ENCODE peak calls at places on chromosome 9, in ten cellular contexts. H is AG09309, W is activated B cell treated with CpG ODN at 0.5 μM for 24 hours, B is cardiac fibroblast, C is gastrocnemius medialis, O is GM13977, Z is glutamatergic neuron, R is IMR-90, Y is K562, M is left ventricle myocardium inferior. Q is an unnamed sample.
A peak's percentile ranks its signal among the peaks of the same experiment; 100 is the strongest.

GRCh38 chr9:107215381-107215780 is 67.7 kb upstream of the RAD23B start:
- DNase-seq in M (no peak), R (peak; percentile 47), Y (no peak), O (no peak), C (no peak), W (no peak), B (peak; percentile 19), Z (no peak), H (no peak), Q (no peak)

GRCh38 chr9:136808075-136808780 is 480 bp downstream of the RABL6 start:
- DNase-seq in O (peak; percentile 70), H (no peak), Z (no peak), W (no peak), R (no peak), M (peak; percentile 16), B (peak; percentile 10), C (no peak), Y (peak; percentile 66), Q (peak; percentile 61)

GRCh38 chr9:33750307-33750838 is 45.0 kb upstream of the PRSS3 start:
- DNase-seq in R (peak; percentile 15), O (no peak), B (peak; percentile 38), Y (no peak), Z (peak; percentile 52), M (no peak), C (no peak), W (no peak), H (no peak), Q (no peak)

GRCh38 chr9:130713286-130713975 is 19.9 kb downstream of the EXOSC2 start:
- DNase-seq in C (peak; percentile 22), B (peak; percentile 55), Y (no peak), R (peak; percentile 34), Z (peak; percentile 22), M (no peak), O (peak; percentile 42), H (no peak), W (no peak), Q (no peak)

GRCh38 chr9:132513416-132513815 is 69.0 kb upstream of the BARHL1 start:
- DNase-seq in M (no peak), W (no peak), Z (no peak), R (no peak), C (no peak), H (no peak), B (no peak), O (no peak), Y (no peak), Q (no peak)

GRCh38 chr9:105040462-105040861 is 112.5 kb upstream of the ABCA1 start:
- DNase-seq in R (no peak), O (no peak), C (no peak), Y (no peak), W (no peak), M (no peak), H (no peak), B (no peak), Z (no peak), Q (no peak)

GRCh38 chr9:129981180-129981907 is 61.6 kb downstream of the FNBP1 start:
- DNase-seq in B (peak; percentile 86), W (no peak), Y (no peak), O (no peak), R (no peak), C (peak; percentile 19), H (no peak), M (peak; percentile 25), Z (no peak), Q (no peak)

GRCh38 chr9:130118841-130119520 is 53.2 kb upstream of the NCS1 start:
- DNase-seq in Z (peak; percentile 66), R (peak; percentile 60), W (no peak), Y (no peak), O (no peak), B (no peak), M (no peak), C (no peak), H (no peak), Q (no peak)

GRCh38 chr9:34426340-34427074 is 31.9 kb downstream of the FAM219A start:
- DNase-seq in H (no peak), B (no peak), R (no peak), Z (no peak), O (no peak), W (no peak), C (no peak), Y (peak; percentile 9), M (no peak), Q (no peak)

GRCh38 chr9:34688329-34689161 is 2.5 kb downstream of the CCL19 start:
- DNase-seq in Z (no peak), R (no peak), O (no peak), Y (no peak), M (no peak), B (no peak), W (no peak), C (no peak), H (no peak), Q (no peak)

GRCh38 chr9:74846771-74847170 is 41.0 kb downstream of the TRPM6 start:
- DNase-seq in H (no peak), Y (no peak), W (no peak), M (no peak), R (peak; percentile 6), B (no peak), C (no peak), O (no peak), Z (no peak), Q (no peak)

GRCh38 chr9:131773911-131774379 is 34.1 kb upstream of the RAPGEF1 start:
- DNase-seq in H (peak; percentile 7), M (no peak), R (peak; percentile 65), Y (peak; percentile 70), O (peak; percentile 76), Z (no peak), C (no peak), W (no peak), B (peak; percentile 76), Q (peak; percentile 22)

GRCh38 chr9:35164711-35165110 is 2.9 kb downstream of the UNC13B start:
- DNase-seq in R (peak; percentile 58), H (no peak), W (no peak), O (no peak), B (peak; percentile 52), Z (no peak), Y (no peak), C (no peak), M (no peak), Q (no peak)

GRCh38 chr9:15299374-15299939 is 7.6 kb downstream of the TTC39B start:
- DNase-seq in Y (no peak), R (no peak), Z (no peak), O (no peak), C (no peak), W (no peak), M (no peak), B (no peak), H (no peak), Q (peak; percentile 32)

GRCh38 chr9:107637421-107638420 is 148.2 kb upstream of the KLF4 start:
- DNase-seq in C (peak; percentile 87), O (peak; percentile 58), H (peak; percentile 96), R (peak; percentile 98), B (peak; percentile 100), Y (no peak), M (peak; percentile 88), Z (peak; percentile 74), W (peak; percentile 15), Q (no peak)

DNA sequence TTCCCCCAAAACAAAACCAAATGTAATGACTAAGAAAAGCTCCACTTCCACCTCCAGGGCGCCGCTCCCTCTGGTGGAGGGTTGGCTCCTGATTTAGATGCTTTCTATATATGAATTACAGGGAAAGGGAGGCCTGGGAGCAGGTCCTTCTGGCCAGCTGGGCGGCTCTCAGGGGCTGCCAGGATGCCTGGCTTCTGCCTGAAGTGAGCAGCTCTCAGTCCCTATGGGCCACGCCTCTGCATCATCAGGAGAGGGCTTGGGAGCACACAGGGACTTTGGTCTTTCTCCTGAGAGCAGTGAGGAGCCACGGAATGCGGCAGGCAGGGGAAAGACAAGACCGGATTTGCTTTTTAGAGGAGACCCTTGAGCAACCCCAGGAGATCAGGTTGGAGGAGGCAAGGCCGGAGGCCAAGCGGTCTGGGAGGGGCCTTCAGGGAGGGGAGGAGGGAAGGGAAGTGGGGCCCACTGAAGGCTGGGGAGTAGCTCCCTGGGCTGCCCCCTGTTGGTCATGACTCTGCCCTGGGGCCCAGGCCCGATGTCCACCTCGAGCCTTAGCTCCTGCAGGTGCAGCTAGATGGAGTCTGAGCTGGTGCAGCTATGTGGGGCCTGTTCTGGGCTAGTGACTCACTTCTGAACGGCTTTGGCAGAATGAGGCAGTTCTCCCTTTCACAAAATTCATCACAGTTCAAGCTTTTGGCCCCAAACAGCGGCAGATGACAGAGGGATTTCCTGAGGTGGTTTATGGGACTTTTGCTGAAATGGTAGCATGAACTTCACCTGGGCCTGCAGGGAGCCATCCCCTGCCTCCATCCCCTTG is 11.3 kb upstream of the GRHPR start:
- DNase-seq in B (peak; percentile 37), H (no peak), Y (peak; percentile 71), C (no peak), Z (peak; percentile 44), O (peak; percentile 53), M (no peak), R (peak; percentile 15), W (peak; percentile 46), Q (no peak)
- TF ChIP-seq CTCF in B (peak; percentile 48), H (peak; percentile 60), Y (peak; percentile 61), C (no peak), Z (peak; percentile 37), O (peak; percentile 73), M (peak; percentile 13), R (peak; percentile 48), W (no peak), Q (no peak)

DNA sequence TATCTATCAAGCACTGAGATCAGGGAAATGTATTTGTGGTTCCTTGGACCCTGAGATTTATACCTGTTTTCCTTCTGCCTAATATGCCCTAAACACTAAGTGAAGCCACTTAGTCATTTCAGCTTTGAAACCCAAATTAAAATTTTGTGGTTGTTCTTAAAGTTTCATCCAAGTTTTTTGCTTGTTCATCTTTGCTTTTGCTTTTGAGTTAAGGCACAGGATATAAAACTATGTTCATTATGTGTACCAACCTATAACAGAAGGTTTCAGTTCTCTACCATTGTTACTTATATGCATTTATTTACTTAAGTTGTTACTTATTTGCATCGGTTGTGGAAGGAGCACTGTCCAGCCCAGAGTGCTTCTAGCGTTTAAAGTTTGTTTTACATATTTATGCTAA is 382.3 kb downstream of the PTPRD start:
- DNase-seq in Z (no peak), M (no peak), H (no peak), W (no peak), Y (no peak), R (no peak), B (no peak), C (no peak), O (no peak), Q (no peak)
- TF ChIP-seq CTCF in Z (no peak), M (no peak), H (no peak), W (no peak), Y (no peak), R (no peak), B (no peak), C (no peak), O (no peak), Q (no peak)

DNA sequence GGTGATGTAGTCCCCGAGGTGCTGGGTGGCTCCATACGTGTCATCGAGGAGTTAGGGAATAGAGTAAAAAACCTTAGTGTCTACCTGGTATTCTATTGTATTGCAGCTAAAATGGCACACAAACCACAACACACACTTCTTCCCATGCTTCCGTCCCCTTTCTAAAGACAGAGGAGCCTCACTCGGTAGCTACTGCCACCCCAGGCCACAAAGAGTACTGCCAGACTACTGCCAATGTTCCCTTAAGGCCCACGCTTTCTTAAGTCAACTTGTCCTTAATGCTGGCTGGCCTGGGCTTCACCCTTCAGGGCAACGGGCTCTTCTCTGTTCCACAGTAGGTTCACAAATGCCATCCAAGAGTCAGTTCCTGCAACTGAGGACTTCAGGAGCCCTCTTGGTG is 673.0 kb downstream of the ELAVL2 start:
- DNase-seq in Y (no peak), B (no peak), R (no peak), H (no peak), W (no peak), M (no peak), C (no peak), Z (no peak), O (no peak), Q (no peak)
- TF ChIP-seq CTCF in Y (no peak), B (no peak), R (no peak), H (no peak), W (no peak), M (no peak), C (no peak), Z (no peak), O (peak; percentile 14), Q (no peak)

GRCh38 chr9:92242779-92243136 is 50.7 kb downstream of the IARS1 start:
- DNase-seq in H (no peak), Y (no peak), B (no peak), M (no peak), W (no peak), C (no peak), R (no peak), O (no peak), Z (no peak), Q (no peak)
- TF ChIP-seq CTCF in H (no peak), Y (no peak), B (no peak), M (no peak), W (no peak), C (no peak), R (no peak), O (no peak), Z (no peak), Q (no peak)

Q was measured in CD8-positive, alpha-beta T cell.